ENCODE peak calls at places on chromosomes 7 and 10, in ten cellular contexts. I, F, W, Q, B, K, X, V, Y and A are unnamed samples.
A peak's percentile ranks its signal among the peaks of the same experiment; 100 is the strongest.

GRCh38 chr7:44108768-44109750 is 4.9 kb downstream of the AEBP1 start:
- DNase-seq in Q (no peak), F (no peak), X (no peak), K (no peak), I (no peak), W (no peak), Y (no peak), B (no peak), V (no peak), A (no peak)

GRCh38 chr10:88281592-88282268 is 301.4 kb downstream of the RNLS start:
- DNase-seq in W (peak; percentile 39), Y (no peak), X (no peak), Q (no peak), V (peak; percentile 83), I (no peak), B (no peak), F (peak; percentile 80), K (peak; percentile 85), A (no peak)

GRCh38 chr10:112132429-112132828 is 51.1 kb downstream of the GPAM start:
- DNase-seq in V (no peak), X (no peak), F (no peak), W (no peak), Y (no peak), B (no peak), K (no peak), I (no peak), Q (no peak), A (no peak)

GRCh38 chr7:43658718-43659548 is 70.4 kb downstream of the COA1 start:
- DNase-seq in F (peak; percentile 87), Y (no peak), K (peak; percentile 81), I (no peak), W (peak; percentile 52), V (peak; percentile 86), Q (no peak), X (no peak), B (no peak), A (no peak)

GRCh38 chr7:142567676-142568075 is 181.6 kb upstream of the PRSS1 start:
- DNase-seq in I (no peak), Q (no peak), F (no peak), X (no peak), K (no peak), V (no peak), Y (no peak), B (no peak), W (no peak), A (no peak)

GRCh38 chr10:10213237-10213636 is 804.4 kb upstream of the CELF2 start:
- DNase-seq in V (no peak), Y (no peak), I (no peak), W (no peak), X (no peak), F (no peak), B (no peak), Q (no peak), K (no peak), A (no peak)

GRCh38 chr7:152979376-152979775 is 219.8 kb downstream of the ACTR3B start:
- DNase-seq in K (no peak), W (no peak), I (no peak), Y (no peak), F (no peak), X (no peak), V (no peak), B (no peak), Q (no peak), A (no peak)

GRCh38 chr10:88392222-88392621 is 190.9 kb downstream of the RNLS start:
- DNase-seq in Y (no peak), X (no peak), I (no peak), K (no peak), V (no peak), Q (no peak), B (peak; percentile 67), F (no peak), W (no peak), A (no peak)

DNA sequence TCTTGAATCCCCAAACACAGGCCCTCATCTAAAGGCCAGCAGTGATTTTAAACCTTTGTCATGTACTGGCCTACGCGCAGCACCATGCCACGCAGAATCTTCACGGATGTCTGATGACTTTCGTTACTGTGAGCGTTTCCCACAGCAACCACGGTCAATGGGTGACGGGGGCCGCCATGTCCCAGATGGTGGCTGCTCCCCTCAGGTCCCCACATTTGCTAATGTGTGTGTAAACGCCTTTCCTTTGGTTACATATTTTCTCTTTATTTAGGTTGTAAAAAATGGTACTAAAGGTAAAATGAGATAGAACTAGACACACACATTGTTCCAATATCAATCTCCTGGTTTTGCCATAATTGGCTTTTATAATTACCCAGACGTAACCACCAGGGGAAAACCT is 551.8 kb downstream of the DNAJB6 start:
- DNase-seq in V (no peak), Q (no peak), Y (no peak), W (no peak), F (no peak), I (no peak), B (no peak), K (no peak), X (no peak), A (no peak)
- H3K9me3 ChIP-seq in V (no peaks in the 10 kb centered on the region), Q (no peaks in the 10 kb centered on the region), Y (no peaks in the 10 kb centered on the region), W (peaks cover 6% of the 10 kb centered on the region), F (no peaks in the 10 kb centered on the region), I (no peaks in the 10 kb centered on the region), B (peaks cover 4% of the 10 kb centered on the region), K (no peaks in the 10 kb centered on the region), X (peaks cover 4% of the 10 kb centered on the region), A (no peaks in the 10 kb centered on the region)

GRCh38 chr7:33048704-33049103 is 13.9 kb downstream of the NT5C3A start:
- DNase-seq in W (no peak), Q (no peak), K (no peak), Y (no peak), V (no peak), X (no peak), I (no peak), B (no peak), F (no peak), A (no peak)

GRCh38 chr7:33043875-33044718 is 18.5 kb downstream of the NT5C3A start:
- DNase-seq in K (peak; percentile 43), V (no peak), X (peak; percentile 60), Y (no peak), Q (no peak), F (no peak), W (no peak), B (no peak), I (no peak), A (no peak)

GRCh38 chr7:33044986-33045385 is 17.6 kb downstream of the NT5C3A start:
- DNase-seq in W (no peak), B (no peak), V (no peak), Q (no peak), I (no peak), X (no peak), K (no peak), Y (no peak), F (peak; percentile 38), A (no peak)

GRCh38 chr7:33050425-33051318 is 11.9 kb downstream of the NT5C3A start:
- DNase-seq in I (no peak), V (peak; percentile 73), X (peak; percentile 39), B (peak; percentile 20), W (peak; percentile 53), K (peak; percentile 63), Q (peak; percentile 33), F (peak; percentile 61), Y (no peak), A (no peak)

DNA sequence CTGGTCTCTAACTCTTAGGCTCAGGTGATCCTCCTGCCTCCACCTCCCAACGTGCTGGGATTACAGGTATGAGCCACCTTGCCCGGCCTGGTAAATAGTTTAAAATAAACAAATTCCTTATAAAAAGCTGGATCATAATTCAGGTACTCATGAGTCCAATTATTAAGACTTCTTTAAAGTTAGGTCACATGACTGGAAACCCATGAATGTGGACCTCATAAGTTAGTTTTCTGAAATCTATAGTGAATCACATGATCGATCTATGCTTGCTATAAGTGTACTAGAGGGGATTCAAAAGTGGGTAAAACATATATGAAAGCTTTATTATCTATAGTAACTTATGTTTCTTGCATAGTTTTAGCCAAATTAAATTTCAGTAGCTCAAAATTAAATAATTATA is 14.3 kb downstream of the NT5C3A start:
- DNase-seq in X (no peak), V (no peak), Y (no peak), W (no peak), Q (no peak), F (no peak), K (no peak), B (no peak), I (no peak), A (no peak)
- H3K9me3 ChIP-seq in X (no peaks in the 10 kb centered on the region), V (no peaks in the 10 kb centered on the region), Y (no peaks in the 10 kb centered on the region), W (no peaks in the 10 kb centered on the region), Q (no peaks in the 10 kb centered on the region), F (no peaks in the 10 kb centered on the region), K (no peaks in the 10 kb centered on the region), B (no peaks in the 10 kb centered on the region), I (no peaks in the 10 kb centered on the region), A (no peaks in the 10 kb centered on the region)

GRCh38 chr10:128686638-128687278 is 560.5 kb upstream of the MKI67 start:
- DNase-seq in B (no peak), Q (no peak), W (no peak), Y (no peak), K (no peak), I (no peak), V (no peak), X (no peak), F (no peak), A (no peak)

GRCh38 chr10:128684215-128684614 is 558.0 kb upstream of the MKI67 start:
- DNase-seq in B (no peak), V (no peak), W (no peak), F (no peak), I (no peak), Y (no peak), Q (no peak), K (no peak), X (no peak), A (no peak)

GRCh38 chr10:128688154-128688553 is 561.9 kb upstream of the MKI67 start:
- DNase-seq in Y (no peak), F (no peak), I (no peak), K (no peak), B (no peak), Q (no peak), X (no peak), V (no peak), W (no peak), A (no peak)

DNA sequence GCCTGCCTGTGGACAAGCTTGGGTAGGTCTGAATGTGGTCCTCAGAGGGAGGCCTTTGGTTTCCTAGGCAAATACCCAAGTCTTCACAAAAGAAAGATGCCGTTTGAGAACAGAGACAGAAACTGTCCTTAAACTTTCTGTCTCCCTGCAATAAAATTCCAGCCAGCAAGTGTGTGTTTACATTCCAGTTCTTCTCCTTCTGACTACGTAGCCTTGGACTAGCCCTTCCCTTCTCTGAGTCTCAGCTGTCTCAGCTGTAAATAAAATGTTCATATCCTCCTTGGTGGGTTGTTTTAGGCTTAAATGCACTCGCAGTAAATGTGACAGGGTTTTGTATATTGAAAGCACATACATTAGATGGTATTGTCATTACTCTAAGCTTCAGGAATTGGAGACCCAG is 561.2 kb upstream of the MKI67 start:
- DNase-seq in Q (no peak), Y (no peak), K (no peak), X (no peak), B (no peak), W (no peak), F (no peak), V (no peak), I (no peak), A (no peak)
- H3K9me3 ChIP-seq in Q (no peaks in the 10 kb centered on the region), Y (no peaks in the 10 kb centered on the region), K (no peaks in the 10 kb centered on the region), X (no peaks in the 10 kb centered on the region), B (no peaks in the 10 kb centered on the region), W (peaks cover 7% of the 10 kb centered on the region), F (no peaks in the 10 kb centered on the region), V (no peaks in the 10 kb centered on the region), I (no peaks in the 10 kb centered on the region), A (no peaks in the 10 kb centered on the region)

GRCh38 chr7:138167222-138167621 is 91.0 kb downstream of the AKR1D1 start:
- DNase-seq in B (no peak), F (no peak), X (no peak), W (no peak), I (no peak), Q (no peak), V (no peak), Y (no peak), K (peak; percentile 27), A (no peak)

GRCh38 chr7:138167869-138168296 is 91.6 kb downstream of the AKR1D1 start:
- DNase-seq in W (no peak), I (no peak), K (no peak), V (no peak), X (no peak), B (no peak), F (no peak), Y (no peak), Q (no peak), A (no peak)

GRCh38 chr7:138170959-138171703 is 94.9 kb downstream of the AKR1D1 start:
- DNase-seq in X (no peak), W (no peak), V (no peak), B (no peak), K (no peak), Q (no peak), F (no peak), I (no peak), Y (no peak), A (no peak)

GRCh38 chr7:138169441-138169851 is 93.2 kb downstream of the AKR1D1 start:
- DNase-seq in I (no peak), V (no peak), F (no peak), W (peak; percentile 81), X (no peak), K (no peak), B (peak; percentile 30), Q (peak; percentile 88), Y (no peak), A (no peak)

GRCh38 chr7:138170298-138170697 is 94.0 kb downstream of the AKR1D1 start:
- DNase-seq in X (no peak), Y (no peak), K (no peak), V (no peak), Q (peak; percentile 63), F (no peak), W (peak; percentile 14), B (no peak), I (no peak), A (no peak)
- H3K9me3 ChIP-seq in X (peaks cover 15% of the 10 kb centered on the region), Y (no peaks in the 10 kb centered on the region), K (no peaks in the 10 kb centered on the region), V (no peaks in the 10 kb centered on the region), Q (peaks cover 7% of the 10 kb centered on the region), F (no peaks in the 10 kb centered on the region), W (no peaks in the 10 kb centered on the region), B (peaks cover 10% of the 10 kb centered on the region), I (peaks cover 7% of the 10 kb centered on the region), A (no peaks in the 10 kb centered on the region)